ENCODE peak calls at places on chromosomes 7 and 10, in six cellular contexts. D is GM23338, W is keratinocyte, C is PC-3, J is SK-N-SH, E is hepatocyte. I is an unnamed sample.

GRCh38 chr7:108002726-108003590 is at the start of gene LAMB1:
- DNase-seq in J (peak), D (peak), W (no peak), C (peak), E (peak), I (peak)

GRCh38 chr7:138434458-138435093 is 25.5 kb upstream of the TRIM24 start:
- DNase-seq in E (no peak), J (no peak), D (peak), W (no peak), C (peak), I (no peak)

GRCh38 chr7:116517626-116518025 is 7.2 kb upstream of the CAV1 start:
- DNase-seq in D (no peak), E (no peak), W (no peak), C (no peak), J (no peak), I (no peak)

GRCh38 chr7:117098457-117098856 is 145.2 kb downstream of the ST7 start:
- DNase-seq in W (no peak), D (no peak), J (no peak), C (peak), E (no peak), I (peak)

GRCh38 chr7:7103343-7104313 is 78.7 kb upstream of the C1GALT1 start:
- DNase-seq in D (peak), W (peak), C (peak), J (peak), E (peak), I (peak)

GRCh38 chr10:853017-853416 is 78.5 kb downstream of the LARP4B start:
- DNase-seq in W (no peak), D (no peak), E (no peak), J (no peak), C (no peak), I (no peak)

GRCh38 chr7:101248276-101248675 is 3.4 kb upstream of the FIS1 start:
- DNase-seq in C (no peak), D (no peak), W (no peak), E (no peak), J (no peak), I (no peak)

GRCh38 chr10:97926055-97926454 is 76.4 kb downstream of the GOLGA7B start:
- DNase-seq in C (no peak), E (no peak), J (no peak), W (no peak), D (no peak), I (no peak)

GRCh38 chr7:87933605-87933952 is 472 bp upstream of the ADAM22 start:
- DNase-seq in J (no peak), C (no peak), E (no peak), W (no peak), D (no peak), I (no peak)

GRCh38 chr7:53350241-53350640 is 314.8 kb downstream of the POM121L12 start:
- DNase-seq in D (peak), E (peak), C (peak), J (peak), W (no peak), I (no peak)

GRCh38 chr10:70418229-70418628 is 14.3 kb downstream of the EIF4EBP2 start:
- DNase-seq in D (no peak), J (no peak), C (peak), E (peak), W (no peak), I (peak)

GRCh38 chr7:16268821-16269768 is 152.2 kb downstream of the CRPPA start:
- DNase-seq in E (peak), D (no peak), J (peak), C (peak), W (peak), I (peak)

GRCh38 chr7:77242535-77242934 is 42.9 kb upstream of the FGL2 start:
- DNase-seq in J (no peak), D (no peak), W (no peak), E (no peak), C (no peak), I (no peak)

GRCh38 chr10:96747734-96748550 is 27.6 kb upstream of the PIK3AP1 start:
- DNase-seq in D (no peak), J (no peak), E (no peak), W (no peak), C (peak), I (no peak)

GRCh38 chr7:48876087-48876486 is 48.3 kb upstream of the CDC14C start:
- DNase-seq in J (no peak), W (no peak), C (peak), E (no peak), D (no peak), I (no peak)

GRCh38 chr7:29588900-29589696 is 25.5 kb downstream of the PRR15 start:
- DNase-seq in C (peak), E (peak), D (peak), J (peak), W (no peak), I (no peak)

GRCh38 chr7:47534322-47535032 is 47.4 kb downstream of the TNS3 start:
- DNase-seq in E (peak), W (peak), C (peak), J (peak), D (peak), I (peak)

GRCh38 chr10:50322075-50322474 is 70.8 kb upstream of the ASAH2 start:
- DNase-seq in J (no peak), D (no peak), E (no peak), C (peak), W (no peak), I (peak)

GRCh38 chr7:92695308-92696261 is 105.4 kb upstream of the FAM133B start:
- DNase-seq in J (no peak), W (no peak), E (peak), D (peak), C (peak), I (peak)

GRCh38 chr7:99308461-99309074 is 17.1 kb upstream of the ARPC1A start:
- DNase-seq in D (no peak), E (no peak), W (no peak), J (no peak), C (peak), I (peak)

GRCh38 chr7:28613262-28613661 is 200.9 kb downstream of the CREB5 start:
- DNase-seq in W (no peak), C (peak), J (no peak), E (no peak), D (no peak), I (no peak)

GRCh38 chr10:126921974-126922525 is 16.8 kb downstream of the DOCK1 start:
- DNase-seq in J (no peak), D (no peak), W (no peak), C (no peak), E (no peak), I (peak)

GRCh38 chr10:18607503-18607902 is 43.9 kb downstream of the NSUN6 start:
- DNase-seq in W (peak), D (no peak), E (peak), J (peak), C (peak), I (peak)

GRCh38 chr7:75945297-75946168 is 30.6 kb downstream of the POR start:
- DNase-seq in E (peak), W (no peak), J (no peak), C (peak), D (no peak), I (no peak)

GRCh38 chr10:38147686-38148085 is 53.5 kb downstream of the ZNF37A start:
- DNase-seq in C (no peak), J (no peak), D (no peak), E (no peak), W (no peak), I (no peak)

GRCh38 chr7:1662101-1662500 is 8.0 kb upstream of the ELFN1 start:
- DNase-seq in D (no peak), C (no peak), W (no peak), E (no peak), J (peak), I (no peak)

DNA sequence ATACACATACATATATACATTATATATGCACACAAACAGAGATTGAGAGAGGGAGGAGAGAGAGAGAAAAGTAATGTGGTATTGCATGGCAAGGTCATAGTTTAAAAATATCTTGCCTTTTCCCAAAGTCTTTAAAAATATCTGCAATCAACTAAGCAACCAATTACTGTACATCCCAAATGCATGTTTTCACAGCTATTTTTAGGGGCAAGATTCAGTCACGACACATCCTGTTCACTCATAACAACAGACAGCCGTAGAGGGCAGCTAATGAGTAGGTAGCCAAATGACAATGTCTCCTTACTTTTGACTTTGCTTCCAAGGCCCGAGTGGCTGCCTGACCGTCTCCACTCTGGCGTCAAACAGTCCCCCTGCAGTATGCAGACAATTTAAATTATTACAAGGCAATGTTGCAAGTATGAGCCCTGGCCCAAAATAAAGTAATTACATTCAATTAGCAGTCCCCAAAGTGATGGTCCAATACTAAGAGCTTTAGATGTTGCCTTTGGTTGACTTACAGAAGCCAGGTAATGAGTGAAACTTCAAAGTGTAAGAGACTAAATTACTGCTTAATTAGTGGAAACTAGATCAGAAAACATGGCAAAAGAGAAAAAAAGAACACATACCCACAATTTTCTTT is 162.9 kb downstream of the MBL2 start:
- DNase-seq in W (no peak), C (no peak), E (no peak), D (no peak), J (no peak), I (no peak)
- H2AFZ ChIP-seq in W (no peak), C (peak), E (no peak), D (peak), J (peak), I (no peak)

GRCh38 chr10:133262696-133263095 is 14.0 kb downstream of the ADAM8 start:
- DNase-seq in C (no peak), D (no peak), E (no peak), W (no peak), J (no peak), I (no peak)
- H3K4me2 ChIP-seq in C (no peak), D (peak), E (peak), W (peak), J (peak), I (peak)

GRCh38 chr10:67433276-67433675 is 262.7 kb downstream of the CTNNA3 start:
- DNase-seq in J (no peak), D (no peak), W (no peak), E (no peak), C (no peak), I (no peak)
- H2AFZ ChIP-seq in J (no peak), D (no peak), W (no peak), E (no peak), C (no peak), I (no peak)

GRCh38 chr10:21315321-21316220 is 209.9 kb downstream of the SKIDA1 start:
- DNase-seq in E (peak), D (peak), C (no peak), J (peak), W (peak), I (peak)
- H3K4me2 ChIP-seq in E (peak), D (peak), C (no peak), J (peak), W (peak), I (peak)

GRCh38 chr7:94223375-94224084 is 171.2 kb upstream of the COL1A2 start:
- DNase-seq in W (no peak), D (peak), J (no peak), E (peak), C (peak), I (peak)
- H2AFZ ChIP-seq in W (peak), D (no peak), J (peak), E (peak), C (peak), I (peak)

DNA sequence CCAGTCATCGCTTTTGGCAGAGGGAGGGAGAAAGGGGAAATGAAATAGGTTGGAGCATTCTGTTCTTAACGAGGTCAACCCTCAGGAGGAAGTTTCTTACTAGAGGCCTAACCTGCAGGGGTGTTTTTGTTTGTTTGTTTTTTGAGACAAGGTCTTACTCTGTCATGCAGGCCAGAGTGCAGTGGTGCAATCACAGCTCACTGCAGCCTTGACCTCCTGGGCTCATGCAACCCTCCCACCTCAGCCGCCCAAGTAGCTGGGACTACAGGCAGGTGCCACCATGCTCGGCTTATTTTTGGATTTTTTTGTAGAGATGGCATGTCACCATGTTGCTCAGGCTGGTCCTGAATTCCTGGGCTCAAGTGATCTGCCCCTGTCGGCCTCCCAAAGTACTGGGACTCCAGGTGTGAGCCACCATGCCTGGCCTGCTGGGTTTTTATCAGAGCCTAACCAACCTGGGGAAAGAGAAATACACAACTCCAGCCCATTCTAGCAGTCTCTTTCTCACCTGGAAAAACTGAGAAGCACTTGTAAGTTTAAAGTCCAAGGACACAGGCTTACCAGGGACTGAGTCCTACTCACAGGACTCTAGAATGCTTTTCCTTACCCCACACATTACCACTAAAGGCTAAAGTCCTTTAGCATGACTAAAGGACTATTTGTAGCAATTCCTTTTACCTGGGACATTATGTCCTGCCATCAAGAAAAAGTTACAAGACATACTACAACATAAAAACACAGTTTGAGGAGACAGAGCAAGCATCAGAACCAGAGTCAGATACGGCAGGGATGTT is 101.0 kb upstream of the EGFR start:
- DNase-seq in C (no peak), W (no peak), D (no peak), J (no peak), E (peak), I (no peak)
- H3K4me2 ChIP-seq in C (no peak), W (no peak), D (no peak), J (no peak), E (no peak), I (no peak)